ENCODE peak calls at places on chromosome 11, in eight cellular contexts. H is A549, J is spleen, P is testis, G is ovary, W is gastrocnemius medialis, O is suprapubic skin, A is Peyer's patch. I is an unnamed sample.

GRCh38 chr11:119504366-119504765 is 81.4 kb upstream of the THY1 start:
- DNase-seq in H (no peak), J (no peak), P (no peak), G (no peak), W (no peak), O (no peak), A (no peak), I (no peak)

GRCh38 chr11:64265176-64266160 is 14.1 kb downstream of the PLCB3 start:
- DNase-seq in H (no peak), J (peak), P (no peak), G (peak), W (no peak), O (no peak), A (no peak), I (no peak)

GRCh38 chr11:32792948-32793475 is 1.4 kb downstream of the CCDC73 start:
- DNase-seq in H (peak), J (no peak), P (peak), G (peak), W (no peak), O (no peak), A (peak), I (peak)

GRCh38 chr11:116890193-116890592 is 52.8 kb upstream of the APOA1 start:
- DNase-seq in H (no peak), J (no peak), P (no peak), G (no peak), W (no peak), O (no peak), A (no peak), I (no peak)

GRCh38 chr11:46392421-46393230 is 1.1 kb upstream of the CHRM4 start:
- DNase-seq in H (peak), J (peak), P (peak), G (peak), W (peak), O (peak), A (peak), I (peak)

GRCh38 chr11:57597971-57598830 is 716 bp downstream of the SERPING1 start:
- DNase-seq in H (no peak), J (peak), P (peak), G (peak), W (peak), O (peak), A (no peak), I (no peak)

GRCh38 chr11:102603091-102603490 is 22.0 kb downstream of the MMP20 start:
- DNase-seq in H (no peak), J (no peak), P (peak), G (no peak), W (no peak), O (no peak), A (no peak), I (no peak)

GRCh38 chr11:73281201-73281741 is 9.1 kb downstream of the P2RY6 start:
- DNase-seq in H (no peak), J (peak), P (no peak), G (no peak), W (no peak), O (no peak), A (no peak), I (no peak)

GRCh38 chr11:120558754-120559431 is 47.3 kb downstream of the GRIK4 start:
- DNase-seq in H (no peak), J (no peak), P (no peak), G (no peak), W (no peak), O (peak), A (no peak), I (no peak)

GRCh38 chr11:128324051-128324481 is 263.3 kb downstream of the ETS1 start:
- DNase-seq in H (no peak), J (peak), P (no peak), G (no peak), W (no peak), O (no peak), A (no peak), I (no peak)

GRCh38 chr11:70699294-70700221 is 301.2 kb downstream of the CTTN start:
- DNase-seq in H (no peak), J (peak), P (no peak), G (no peak), W (no peak), O (no peak), A (no peak), I (no peak)

GRCh38 chr11:120208777-120209176 is 2.1 kb upstream of the OAF start:
- DNase-seq in H (peak), J (no peak), P (no peak), G (peak), W (peak), O (no peak), A (no peak), I (no peak)

GRCh38 chr11:86523738-86524602 is 148.4 kb downstream of the ME3 start:
- DNase-seq in H (peak), J (no peak), P (no peak), G (peak), W (no peak), O (no peak), A (no peak), I (no peak)

GRCh38 chr11:117959438-117960149 is 26.6 kb upstream of the IL10RA start:
- DNase-seq in H (no peak), J (no peak), P (no peak), G (no peak), W (no peak), O (no peak), A (no peak), I (no peak)

GRCh38 chr11:33747969-33748368 is 11.7 kb upstream of the CD59 start:
- DNase-seq in H (no peak), J (no peak), P (no peak), G (no peak), W (no peak), O (no peak), A (no peak), I (no peak)

GRCh38 chr11:116787436-116787785 is 412 bp downstream of the ZPR1 start:
- DNase-seq in H (no peak), J (no peak), P (peak), G (no peak), W (no peak), O (no peak), A (no peak), I (peak)

GRCh38 chr11:130816516-130816915 is 99.8 kb downstream of the SNX19 start:
- DNase-seq in H (no peak), J (no peak), P (no peak), G (no peak), W (no peak), O (no peak), A (no peak), I (no peak)

GRCh38 chr11:60902625-60903024 is 3.8 kb downstream of the PRPF19 start:
- DNase-seq in H (no peak), J (no peak), P (no peak), G (no peak), W (no peak), O (no peak), A (no peak), I (no peak)

GRCh38 chr11:87743002-87743401 is 432.2 kb downstream of the RAB38 start:
- DNase-seq in H (no peak), J (no peak), P (no peak), G (no peak), W (no peak), O (no peak), A (no peak), I (peak)

GRCh38 chr11:43574949-43575915 is 105.3 kb upstream of the HSD17B12 start:
- DNase-seq in H (no peak), J (no peak), P (peak), G (no peak), W (no peak), O (no peak), A (no peak), I (peak)

GRCh38 chr11:64139045-64139444 is 26.9 kb downstream of the MACROD1 start:
- DNase-seq in H (no peak), J (no peak), P (peak), G (no peak), W (no peak), O (no peak), A (no peak), I (no peak)

GRCh38 chr11:86442420-86442819 is 67.7 kb downstream of the CCDC81 start:
- DNase-seq in H (no peak), J (no peak), P (no peak), G (no peak), W (no peak), O (no peak), A (no peak), I (no peak)

GRCh38 chr11:47583844-47584243 is 2.6 kb upstream of the FAM180B start:
- DNase-seq in H (no peak), J (peak), P (no peak), G (no peak), W (no peak), O (no peak), A (no peak), I (no peak)

GRCh38 chr11:47587039-47587675 is 679 bp downstream of the FAM180B start:
- DNase-seq in H (no peak), J (peak), P (no peak), G (no peak), W (no peak), O (no peak), A (no peak), I (no peak)

GRCh38 chr11:47586456-47586855 is at the start of gene FAM180B:
- DNase-seq in H (no peak), J (peak), P (no peak), G (no peak), W (no peak), O (no peak), A (no peak), I (no peak)

GRCh38 chr11:47587733-47588326 is 1.4 kb downstream of the FAM180B start:
- DNase-seq in H (no peak), J (peak), P (peak), G (no peak), W (peak), O (no peak), A (no peak), I (no peak)

DNA sequence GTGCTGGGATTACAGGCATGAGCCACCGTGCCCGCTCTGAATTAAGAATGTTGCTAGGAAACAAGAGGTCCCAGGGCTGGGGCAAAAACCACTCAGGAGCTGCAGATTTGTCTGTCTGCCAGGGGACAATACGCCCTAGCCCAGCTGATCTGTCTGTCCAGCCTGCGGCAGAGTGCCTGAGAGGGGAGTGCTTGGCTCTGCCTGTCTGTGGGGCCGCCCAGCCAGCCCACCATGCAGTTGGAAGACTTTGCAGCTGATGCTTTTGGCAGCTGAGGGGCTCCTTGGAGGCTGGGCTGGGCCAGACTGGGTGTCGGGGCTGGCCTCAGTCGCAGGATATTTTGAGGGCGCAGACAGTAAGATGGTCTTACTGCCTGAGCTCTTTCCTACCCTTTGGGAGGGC is 435 bp upstream of the FAM180B start:
- DNase-seq in H (no peak), J (peak), P (no peak), G (no peak), W (no peak), O (no peak), A (no peak), I (no peak)
- TF ChIP-seq POLR2A in H (no peak), J (no peak), P (no peak), G (no peak), W (no peak), O (no peak), A (no peak), I (no peak)

GRCh38 chr11:114059278-114059983 is at the start of gene ZBTB16:
- DNase-seq in H (no peak), J (peak), P (peak), G (peak), W (peak), O (peak), A (peak), I (peak)
- TF ChIP-seq POLR2A in H (no peak), J (peak), P (peak), G (peak), W (peak), O (no peak), A (peak), I (peak)

GRCh38 chr11:65501530-65502273 is 2.9 kb downstream of the MALAT1 start:
- DNase-seq in H (no peak), J (no peak), P (no peak), G (no peak), W (no peak), O (no peak), A (no peak), I (peak)
- TF ChIP-seq POLR2A in H (no peak), J (no peak), P (no peak), G (no peak), W (peak), O (no peak), A (no peak), I (peak)

DNA sequence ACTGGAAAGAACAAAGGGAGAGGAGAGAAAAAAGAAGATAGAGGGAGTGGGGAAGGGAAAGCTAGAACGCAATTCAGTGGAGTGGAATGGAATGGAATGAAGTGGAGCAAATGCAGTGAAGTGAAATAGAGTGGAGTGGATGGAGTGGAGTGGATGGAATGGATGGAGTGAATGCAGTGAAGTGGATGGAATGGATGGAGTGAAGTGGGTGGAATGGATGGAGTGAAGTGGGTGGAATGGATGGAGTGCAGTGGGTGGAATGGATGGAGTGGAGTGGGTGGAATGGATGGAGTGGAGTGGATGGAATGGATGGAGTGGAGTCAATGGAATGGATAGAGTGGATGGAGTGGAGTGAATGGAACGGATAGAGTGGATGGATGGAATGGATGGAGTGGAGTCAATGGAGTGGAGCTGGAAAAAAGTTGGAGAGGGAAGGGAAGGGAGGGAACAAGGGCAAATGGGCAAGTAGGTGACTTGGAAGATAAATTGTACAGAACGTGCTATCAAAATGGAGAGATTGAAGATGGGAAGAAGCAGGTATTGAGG is 13.9 kb downstream of the IFITM10 start:
- DNase-seq in H (no peak), J (no peak), P (no peak), G (no peak), W (no peak), O (no peak), A (no peak), I (no peak)
- TF ChIP-seq POLR2A in H (no peak), J (no peak), P (no peak), G (no peak), W (no peak), O (no peak), A (no peak), I (no peak)

DNA sequence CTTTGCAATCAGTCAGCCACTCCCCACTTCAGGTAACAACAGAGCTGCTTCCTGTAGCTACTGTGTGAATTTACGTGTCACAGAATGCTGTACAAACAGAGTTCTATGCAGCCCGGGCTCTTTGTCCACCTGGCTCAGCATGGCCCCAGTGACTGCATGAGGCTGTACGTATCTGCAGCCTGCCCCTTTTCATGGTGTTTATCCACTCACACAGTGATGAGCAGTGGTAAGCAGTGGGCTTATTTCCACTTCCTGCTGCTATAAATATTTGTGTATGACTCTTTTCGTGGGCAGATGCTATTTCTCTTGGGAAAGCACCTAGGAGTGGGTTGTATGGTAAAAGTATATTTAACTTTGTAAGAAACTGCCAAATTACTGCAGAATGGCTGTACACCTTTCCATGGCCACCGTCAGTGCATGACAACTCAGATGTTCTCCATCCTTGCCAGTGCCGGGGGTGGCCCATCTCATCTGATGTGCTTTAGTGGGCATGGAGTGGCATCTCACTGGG is 43.3 kb downstream of the MYEOV start:
- DNase-seq in H (no peak), J (no peak), P (no peak), G (no peak), W (no peak), O (peak), A (peak), I (no peak)
- TF ChIP-seq POLR2A in H (no peak), J (no peak), P (no peak), G (no peak), W (no peak), O (no peak), A (no peak), I (no peak)

DNA sequence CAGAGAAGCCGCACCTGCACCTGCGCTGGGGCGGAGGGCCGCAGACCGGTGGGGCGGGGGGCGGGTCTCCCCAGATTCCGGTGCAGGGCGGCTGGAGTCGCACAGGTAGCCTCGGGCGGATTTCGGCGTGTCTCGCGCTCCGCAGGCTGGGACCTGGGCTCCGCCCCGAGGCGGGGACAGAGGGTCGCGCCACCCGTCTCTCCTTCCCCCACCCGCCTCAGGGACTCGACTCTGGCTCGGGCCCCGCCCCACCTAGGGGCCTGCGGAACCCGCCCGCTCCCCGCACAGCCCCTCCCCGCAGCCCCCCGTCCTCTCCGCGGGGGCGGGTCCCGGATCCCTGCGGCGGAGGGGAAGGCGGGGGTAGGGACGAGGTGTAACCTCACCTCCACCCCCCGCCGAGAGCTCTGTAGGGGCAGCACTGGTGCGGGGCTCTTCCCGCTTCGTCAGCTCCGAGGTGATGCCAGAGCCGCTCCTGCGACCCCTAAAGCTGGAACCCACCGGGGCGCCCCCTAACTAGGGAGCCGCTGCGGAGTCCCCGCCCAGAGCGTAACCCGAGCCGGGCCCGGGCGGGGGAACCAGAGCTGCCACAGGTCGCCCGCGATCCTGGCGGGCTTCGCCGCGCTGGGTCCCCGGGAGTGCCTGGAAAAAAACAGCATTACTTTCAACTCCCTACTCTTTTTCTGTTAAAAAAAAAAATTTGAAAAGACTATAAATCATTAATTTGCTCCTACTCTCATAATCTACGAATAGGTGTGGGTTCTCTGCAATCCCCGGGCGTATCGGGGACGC is at the start of gene SLC29A2:
- DNase-seq in H (peak), J (peak), P (no peak), G (peak), W (peak), O (no peak), A (peak), I (peak)
- TF ChIP-seq POLR2A in H (no peak), J (no peak), P (no peak), G (no peak), W (peak), O (no peak), A (no peak), I (no peak)

GRCh38 chr11:5690736-5691135 is 1.1 kb downstream of the TRIM22 start:
- DNase-seq in H (no peak), J (no peak), P (peak), G (peak), W (no peak), O (no peak), A (no peak), I (peak)
- TF ChIP-seq POLR2A in H (no peak), J (no peak), P (no peak), G (no peak), W (no peak), O (no peak), A (no peak), I (peak)

GRCh38 chr11:8933931-8934330 is 1.2 kb upstream of the C11orf16 start:
- DNase-seq in H (no peak), J (no peak), P (no peak), G (no peak), W (no peak), O (no peak), A (no peak), I (no peak)
- TF ChIP-seq POLR2A in H (no peak), J (no peak), P (no peak), G (no peak), W (no peak), O (no peak), A (no peak), I (no peak)

I was measured in erythroblast.